ENCODE peak calls at places on chromosome 1, in six cellular contexts. V is stomach, B is HCT116, A is A549, Y is body of pancreas, H is transverse colon. T is an unnamed sample. For H3K4me1, the result is how much of the 10 kb centered on the place peaks cover.

GRCh38 chr1:11488201-11488770 is 9.3 kb downstream of the DISP3 start:
- DNase-seq in A (no peak), Y (no peak), H (no peak), B (no peak), V (no peak), T (no peak)

GRCh38 chr1:235304549-235305451 is 23.2 kb downstream of the ARID4B start:
- DNase-seq in V (no peak), B (no peak), A (no peak), H (no peak), Y (no peak), T (no peak)

GRCh38 chr1:208048904-208049303 is 138.0 kb upstream of the CD34 start:
- DNase-seq in H (no peak), B (no peak), Y (no peak), A (no peak), V (no peak), T (peak)

GRCh38 chr1:165179306-165179705 is 177.2 kb downstream of the LMX1A start:
- DNase-seq in A (no peak), B (no peak), H (no peak), Y (no peak), V (no peak), T (no peak)

GRCh38 chr1:61111084-61112050 is 29.0 kb downstream of the NFIA start:
- DNase-seq in A (no peak), B (no peak), Y (no peak), H (no peak), V (no peak), T (no peak)

GRCh38 chr1:176216031-176216430 is 8.9 kb upstream of the COP1 start:
- DNase-seq in A (no peak), H (no peak), B (no peak), V (no peak), Y (no peak), T (no peak)

GRCh38 chr1:99533909-99534907 is 111.7 kb upstream of the PALMD start:
- DNase-seq in B (no peak), H (no peak), Y (no peak), V (no peak), A (no peak), T (no peak)

GRCh38 chr1:193700710-193701355 is 514.4 kb upstream of the B3GALT2 start:
- DNase-seq in Y (no peak), A (peak), V (no peak), H (no peak), B (peak), T (no peak)

GRCh38 chr1:231322880-231323530 is 14.6 kb downstream of the EXOC8 start:
- DNase-seq in A (no peak), B (no peak), V (no peak), H (no peak), Y (no peak), T (no peak)

GRCh38 chr1:244460195-244460594 is 878 bp upstream of the CATSPERE start:
- DNase-seq in A (peak), B (no peak), H (no peak), Y (no peak), V (no peak), T (no peak)

GRCh38 chr1:244456586-244456985 is 4.5 kb upstream of the CATSPERE start:
- DNase-seq in A (no peak), V (no peak), B (no peak), H (no peak), Y (no peak), T (no peak)

GRCh38 chr1:244458781-244459180 is 2.3 kb upstream of the CATSPERE start:
- DNase-seq in B (no peak), Y (no peak), A (no peak), H (no peak), V (no peak), T (no peak)

GRCh38 chr1:244466724-244467123 is 5.7 kb downstream of the CATSPERE start:
- DNase-seq in V (no peak), H (no peak), B (no peak), A (no peak), Y (no peak), T (no peak)

GRCh38 chr1:244461254-244462071 is at the start of gene CATSPERE:
- DNase-seq in H (peak), A (peak), Y (peak), V (peak), B (no peak), T (peak)
- TF ChIP-seq POLR2A in H (peak), A (peak), Y (peak), V (peak), B (no peak), T (peak)

GRCh38 chr1:89273324-89273778 is 691 bp upstream of the GBP5 start:
- DNase-seq in Y (no peak), V (no peak), H (no peak), A (no peak), B (no peak), T (no peak)

GRCh38 chr1:89271616-89272015 is 1.0 kb downstream of the GBP5 start:
- DNase-seq in A (no peak), V (no peak), B (no peak), Y (no peak), H (no peak), T (no peak)

GRCh38 chr1:89274431-89274857 is 1.8 kb upstream of the GBP5 start:
- DNase-seq in B (no peak), Y (no peak), V (no peak), H (no peak), A (no peak), T (no peak)

DNA sequence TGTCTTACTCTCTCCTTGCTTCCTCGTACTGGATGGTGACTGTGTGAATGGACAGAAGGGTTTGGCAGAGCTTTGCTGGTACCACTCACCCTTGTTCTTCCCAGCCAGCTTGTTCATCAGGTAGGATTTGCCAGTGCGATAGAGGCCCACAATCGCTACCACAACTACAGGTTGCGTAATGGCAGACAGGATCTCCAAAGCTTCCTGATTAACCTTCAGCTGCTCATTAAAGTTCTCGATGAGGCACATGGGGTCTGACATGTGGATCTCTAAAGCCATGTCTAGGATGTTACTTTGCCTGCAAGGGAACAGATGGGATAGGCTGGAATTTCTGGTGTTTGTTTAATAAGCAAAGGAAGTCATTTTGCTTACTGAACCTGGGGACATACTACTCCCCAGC is 3.4 kb downstream of the GBP5 start:
- DNase-seq in A (no peak), V (no peak), Y (no peak), H (no peak), B (no peak), T (no peak)
- H3K4me1 ChIP-seq in A (under half), V (under half), Y (under half), H (under half), B (under half), T (under half)

GRCh38 chr1:43843684-43844083 is 89.9 kb upstream of the ARTN start:
- DNase-seq in Y (no peak), V (no peak), H (no peak), A (no peak), B (no peak), T (no peak)
- TF ChIP-seq CTCF in Y (no peak), V (no peak), H (no peak), A (no peak), B (no peak), T (no peak)

GRCh38 chr1:161165742-161166668 is at the start of gene PPOX:
- DNase-seq in B (peak), A (peak), H (peak), Y (peak), V (peak), T (peak)
- TF ChIP-seq POLR2A in B (peak), A (peak), H (peak), Y (peak), V (no peak), T (no peak)